ENCODE peak calls at places on chromosome 5, in nine cellular contexts. C is psoas muscle; P is HS-5; L is stimulated activated CD8-positive, alpha-beta memory T cell treated with anti-CD3 and anti-CD28 coated beads, Interleukin-2, amount 100 ng/mL, for 1 hour; F is fibroblast of pulmonary artery; E is HFFc6; U is NCI-H1436; V is left colon; R is activated T-helper 1 cell treated with anti-CD3 and anti-CD28 coated beads, Interleukin-2, amount 50 U/mL, for 16 hours. Y is an unnamed sample.

GRCh38 chr5:151706906-151707305 is 20.2 kb upstream of the SPARC start:
- DNase-seq in E (peak; percentile 32), L (no peak), P (no peak), C (no peak), F (no peak), V (no peak), R (no peak), U (no peak), Y (no peak)

GRCh38 chr5:66080664-66081063 is 63.4 kb upstream of the SREK1 start:
- DNase-seq in P (no peak), E (no peak), L (no peak), F (peak; percentile 29), V (no peak), C (no peak), U (no peak), R (no peak), Y (no peak)

GRCh38 chr5:121533814-121534213 is 317.9 kb upstream of the FTMT start:
- DNase-seq in P (no peak), R (no peak), E (no peak), V (no peak), C (no peak), F (no peak), L (no peak), U (no peak), Y (no peak)

GRCh38 chr5:150291388-150292385 is 2.1 kb upstream of the CAMK2A start:
- DNase-seq in R (no peak), C (no peak), L (no peak), F (no peak), P (no peak), V (no peak), E (no peak), U (peak; percentile 78), Y (no peak)

GRCh38 chr5:167478156-167478555 is 813.3 kb upstream of the WWC1 start:
- DNase-seq in U (no peak), P (no peak), L (no peak), E (no peak), F (no peak), V (no peak), R (no peak), C (no peak), Y (no peak)

GRCh38 chr5:115360036-115360685 is 63.7 kb upstream of the CCDC112 start:
- DNase-seq in F (no peak), E (no peak), C (no peak), U (no peak), L (no peak), V (no peak), R (no peak), P (no peak), Y (no peak)

GRCh38 chr5:127988149-127988755 is 95.3 kb upstream of the SLC12A2 start:
- DNase-seq in E (peak; percentile 90), C (no peak), U (no peak), P (peak; percentile 83), L (no peak), R (no peak), V (no peak), F (peak; percentile 95), Y (no peak)

GRCh38 chr5:61277781-61278180 is 54.3 kb upstream of the ZSWIM6 start:
- DNase-seq in F (no peak), V (no peak), L (no peak), E (no peak), U (no peak), C (no peak), P (no peak), R (no peak), Y (no peak)

GRCh38 chr5:179142434-179143198 is 82.4 kb downstream of the ZNF354C start:
- DNase-seq in V (no peak), F (peak; percentile 82), U (no peak), C (no peak), R (no peak), E (peak; percentile 82), P (peak; percentile 81), L (no peak), Y (no peak)

GRCh38 chr5:122523776-122524175 is 211.7 kb downstream of the SNCAIP start:
- DNase-seq in C (no peak), E (no peak), L (no peak), U (no peak), V (no peak), F (no peak), P (no peak), R (no peak), Y (no peak)

GRCh38 chr5:16791036-16791705 is 144.9 kb downstream of the MYO10 start:
- DNase-seq in E (peak; percentile 53), P (peak; percentile 57), L (no peak), F (peak; percentile 83), R (no peak), C (no peak), U (peak; percentile 30), V (peak; percentile 20), Y (no peak)

GRCh38 chr5:6424110-6424659 is 24.5 kb upstream of the UBE2QL1 start:
- DNase-seq in F (no peak), U (peak; percentile 17), E (no peak), L (no peak), V (no peak), R (no peak), P (no peak), C (no peak), Y (no peak)

GRCh38 chr5:151092750-151093149 is 11.9 kb upstream of the TNIP1 start:
- DNase-seq in R (no peak), V (no peak), P (peak; percentile 85), C (peak; percentile 71), L (no peak), F (peak; percentile 72), U (no peak), E (peak; percentile 83), Y (no peak)

GRCh38 chr5:179403426-179404147 is 58.3 kb upstream of the ADAMTS2 start:
- DNase-seq in L (no peak), R (no peak), P (no peak), V (no peak), E (no peak), U (no peak), C (no peak), F (no peak), Y (no peak)

GRCh38 chr5:109410389-109411174 is 808 bp upstream of the PJA2 start:
- DNase-seq in L (peak; percentile 8), V (peak; percentile 87), U (no peak), C (peak; percentile 70), R (peak; percentile 22), P (no peak), E (peak; percentile 72), F (peak; percentile 88), Y (peak; percentile 84)

GRCh38 chr5:23648656-23649055 is 141.2 kb downstream of the PRDM9 start:
- DNase-seq in C (no peak), F (no peak), V (no peak), U (no peak), L (no peak), R (no peak), E (no peak), P (no peak), Y (no peak)

GRCh38 chr5:33261305-33261704 is 179.5 kb upstream of the TARS1 start:
- DNase-seq in L (no peak), R (no peak), F (peak; percentile 70), C (no peak), E (peak; percentile 33), U (no peak), V (no peak), P (peak; percentile 77), Y (no peak)

GRCh38 chr5:91042225-91042624 is 340.9 kb downstream of the ARRDC3 start:
- DNase-seq in L (no peak), E (no peak), P (no peak), U (no peak), F (no peak), R (no peak), V (no peak), C (no peak), Y (no peak)

GRCh38 chr5:77282337-77283027 is 72.0 kb downstream of the PDE8B start:
- DNase-seq in C (peak; percentile 14), U (no peak), E (peak; percentile 96), P (no peak), V (no peak), R (no peak), L (no peak), F (peak; percentile 31), Y (no peak)

GRCh38 chr5:127333463-127333862 is 42.9 kb downstream of the MEGF10 start:
- DNase-seq in E (no peak), C (no peak), V (no peak), R (no peak), F (no peak), L (no peak), P (no peak), U (no peak), Y (no peak)

GRCh38 chr5:43553381-43553780 is 3.5 kb downstream of the PAIP1 start:
- DNase-seq in F (peak; percentile 24), U (no peak), V (no peak), P (no peak), R (no peak), E (no peak), C (no peak), L (no peak), Y (no peak)

GRCh38 chr5:172766287-172767104 is 4.5 kb downstream of the DUSP1 start:
- DNase-seq in P (no peak), R (no peak), U (no peak), E (peak; percentile 83), V (peak; percentile 24), C (peak; percentile 83), F (peak; percentile 92), L (no peak), Y (peak; percentile 97)

GRCh38 chr5:107636555-107636954 is 34.2 kb downstream of the EFNA5 start:
- DNase-seq in U (no peak), V (no peak), P (no peak), L (no peak), F (peak; percentile 23), E (no peak), R (no peak), C (no peak), Y (no peak)

GRCh38 chr5:42992035-42992570 is 48.0 kb downstream of the ANXA2R start:
- DNase-seq in U (no peak), C (peak; percentile 88), V (peak; percentile 80), E (peak; percentile 40), F (peak; percentile 95), P (peak; percentile 61), L (peak; percentile 48), R (peak; percentile 61), Y (peak; percentile 93)

GRCh38 chr5:74949976-74950375 is 83.8 kb upstream of the FAM169A start:
- DNase-seq in R (no peak), C (no peak), E (peak; percentile 56), U (no peak), P (no peak), F (no peak), V (no peak), L (no peak), Y (no peak)

GRCh38 chr5:568809-569208 is 43.3 kb upstream of the CEP72 start:
- DNase-seq in C (no peak), E (no peak), F (no peak), P (no peak), L (no peak), V (no peak), R (no peak), U (no peak), Y (no peak)

GRCh38 chr5:133238426-133239205 is 186.8 kb downstream of the HSPA4 start:
- DNase-seq in L (no peak), R (no peak), C (no peak), U (no peak), P (no peak), V (no peak), F (no peak), E (no peak), Y (no peak)

Y was measured in right atrium auricular region.